ENCODE peak calls at places on chromosome 3, in ten cellular contexts. J, V, H, F, D, O, K, S, B and W are unnamed samples.
A peak's percentile ranks its signal among the peaks of the same experiment; 100 is the strongest.

GRCh38 chr3:141846050-141846433 is 30.4 kb upstream of the ATP1B3 start:
- DNase-seq in F (no peak), S (no peak), H (no peak), V (no peak), K (no peak), O (no peak), B (no peak), D (no peak), J (no peak), W (no peak)

GRCh38 chr3:7630925-7631324 is 770.0 kb downstream of the GRM7 start:
- DNase-seq in S (no peak), B (no peak), J (no peak), H (no peak), K (peak; percentile 2), V (no peak), O (peak; percentile 38), D (no peak), F (no peak), W (no peak)

GRCh38 chr3:70776081-70776480 is 463.6 kb upstream of the MDFIC2 start:
- DNase-seq in B (no peak), O (no peak), J (no peak), S (no peak), V (no peak), D (no peak), K (no peak), F (no peak), H (no peak), W (no peak)

GRCh38 chr3:46467562-46467961 is 2.9 kb upstream of the LTF start:
- DNase-seq in S (no peak), H (no peak), V (no peak), O (no peak), D (no peak), B (no peak), J (no peak), F (no peak), K (no peak), W (no peak)

GRCh38 chr3:77084511-77084910 is 44.6 kb downstream of the ROBO2 start:
- DNase-seq in V (no peak), F (no peak), O (no peak), H (no peak), K (no peak), J (no peak), D (no peak), B (no peak), S (no peak), W (no peak)

GRCh38 chr3:119240101-119240581 is 537 bp downstream of the B4GALT4 start:
- DNase-seq in K (no peak), J (no peak), V (no peak), B (no peak), O (no peak), H (peak; percentile 16), F (peak; percentile 32), D (no peak), S (peak; percentile 5), W (no peak)

GRCh38 chr3:71088019-71088711 is 495.4 kb downstream of the FOXP1 start:
- DNase-seq in F (no peak), D (no peak), B (no peak), K (no peak), S (no peak), H (no peak), O (no peak), V (no peak), J (no peak), W (no peak)

GRCh38 chr3:42602961-42603360 is 2.5 kb downstream of the NKTR start:
- DNase-seq in F (no peak), V (no peak), J (no peak), O (no peak), H (no peak), K (no peak), D (no peak), S (no peak), B (no peak), W (no peak)

GRCh38 chr3:128686465-128686864 is 35.8 kb upstream of the RPN1 start:
- DNase-seq in S (no peak), O (no peak), H (no peak), J (no peak), D (no peak), K (no peak), B (no peak), F (no peak), V (no peak), W (no peak)

GRCh38 chr3:66442254-66443249 is 58.3 kb downstream of the LRIG1 start:
- DNase-seq in K (peak; percentile 65), D (no peak), V (no peak), H (no peak), J (no peak), B (no peak), O (peak; percentile 79), F (peak; percentile 91), S (no peak), W (no peak)

GRCh38 chr3:171781711-171782127 is 28.6 kb downstream of the PLD1 start:
- DNase-seq in H (peak; percentile 76), V (no peak), D (no peak), S (no peak), B (no peak), K (no peak), O (no peak), J (no peak), F (peak; percentile 44), W (no peak)

GRCh38 chr3:12345141-12345561 is 56.3 kb downstream of the PPARG start:
- DNase-seq in O (no peak), F (peak; percentile 75), V (no peak), S (no peak), B (no peak), D (no peak), H (peak; percentile 35), J (no peak), K (peak; percentile 50), W (no peak)

GRCh38 chr3:39907981-39908380 is 98.6 kb downstream of the MYRIP start:
- DNase-seq in H (no peak), B (no peak), J (no peak), D (no peak), O (peak; percentile 17), F (peak; percentile 67), K (no peak), S (no peak), V (no peak), W (peak; percentile 49)

GRCh38 chr3:12828751-12829150 is 12.6 kb downstream of the RPL32 start:
- DNase-seq in B (no peak), V (no peak), F (no peak), O (no peak), S (no peak), J (no peak), H (no peak), K (no peak), D (no peak), W (no peak)

GRCh38 chr3:59161048-59161447 is 111.2 kb upstream of the CFAP20DC start:
- DNase-seq in S (no peak), J (no peak), D (no peak), V (no peak), K (no peak), F (no peak), B (no peak), H (no peak), O (no peak), W (no peak)

GRCh38 chr3:40583691-40584090 is 58.9 kb downstream of the ZNF621 start:
- DNase-seq in J (no peak), V (no peak), B (no peak), F (no peak), K (no peak), O (no peak), D (no peak), S (no peak), H (no peak), W (peak; percentile 71)

GRCh38 chr3:128060473-128061381 is 8.5 kb downstream of the SEC61A1 start:
- DNase-seq in H (no peak), S (no peak), D (no peak), B (no peak), V (peak; percentile 90), O (no peak), F (peak; percentile 98), K (peak; percentile 94), J (no peak), W (no peak)

GRCh38 chr3:28240440-28240839 is 979 bp upstream of the CMC1 start:
- DNase-seq in O (no peak), D (no peak), H (no peak), B (no peak), K (no peak), F (peak; percentile 1), S (no peak), J (no peak), V (no peak), W (no peak)

GRCh38 chr3:10015476-10015904 is 10.7 kb upstream of the FANCD2 start:
- DNase-seq in V (no peak), S (no peak), J (no peak), H (peak; percentile 86), K (peak; percentile 92), D (no peak), B (no peak), O (peak; percentile 84), F (peak; percentile 96), W (no peak)

GRCh38 chr3:111989061-111989678 is 9.6 kb upstream of the TAGLN3 start:
- DNase-seq in F (peak; percentile 77), B (no peak), D (no peak), H (peak; percentile 82), V (no peak), K (peak; percentile 63), J (no peak), O (no peak), S (no peak), W (peak; percentile 7)